ENCODE peak calls at places on chromosomes 13 and 19, in ten cellular contexts. A is Peyer's patch, V is IMR-90, C is lower leg skin, O is breast epithelium, L is H1, P is ovary, T is HepG2, M is heart left ventricle, X is HCT116. Y is an unnamed sample.

GRCh38 chr19:18414504-18415176 is 4.6 kb upstream of the SSBP4 start:
- DNase-seq in A (no peak), L (no peak), X (no peak), C (peak), V (no peak), M (peak), O (no peak), T (no peak), P (peak), Y (peak)

GRCh38 chr13:75129331-75129730 is 352.6 kb downstream of the TBC1D4 start:
- DNase-seq in A (no peak), T (no peak), M (no peak), L (no peak), O (no peak), X (no peak), C (no peak), P (no peak), V (no peak), Y (no peak)

GRCh38 chr19:13881692-13882418 is 4.9 kb downstream of the NANOS3 start:
- DNase-seq in L (no peak), C (no peak), M (peak), P (no peak), X (no peak), T (no peak), O (no peak), V (peak), A (peak), Y (peak)

GRCh38 chr13:43014162-43014561 is 9.2 kb upstream of the DNAJC15 start:
- DNase-seq in T (no peak), V (no peak), P (no peak), A (no peak), M (no peak), O (no peak), L (no peak), C (no peak), X (no peak), Y (no peak)

GRCh38 chr13:100875392-100876043 is 200.9 kb upstream of the TMTC4 start:
- DNase-seq in X (no peak), A (no peak), P (no peak), C (no peak), O (no peak), T (no peak), L (no peak), V (peak), M (no peak), Y (no peak)

GRCh38 chr13:110018009-110018408 is 231.6 kb upstream of the IRS2 start:
- DNase-seq in C (no peak), T (no peak), V (peak), A (no peak), P (no peak), M (no peak), O (no peak), L (no peak), X (no peak), Y (no peak)

GRCh38 chr19:2047449-2048103 is 3.5 kb downstream of the MKNK2 start:
- DNase-seq in V (no peak), X (no peak), A (no peak), C (peak), O (no peak), P (peak), L (no peak), T (no peak), M (peak), Y (peak)

GRCh38 chr19:51394045-51394836 is 3.9 kb upstream of the C19orf84 start:
- DNase-seq in X (peak), L (peak), A (peak), C (peak), V (peak), O (peak), M (peak), P (peak), T (peak), Y (peak)

GRCh38 chr13:59950201-59950730 is 213.5 kb downstream of the DIAPH3 start:
- DNase-seq in X (no peak), L (no peak), M (no peak), P (no peak), T (no peak), V (peak), C (no peak), O (no peak), A (no peak), Y (no peak)

GRCh38 chr19:14611051-14611450 is 28.2 kb downstream of the CLEC17A start:
- DNase-seq in L (no peak), A (no peak), P (no peak), M (no peak), V (no peak), O (no peak), T (no peak), C (no peak), X (no peak), Y (no peak)

GRCh38 chr13:83618966-83619365 is 263.3 kb downstream of the SLITRK1 start:
- DNase-seq in T (no peak), V (no peak), O (no peak), M (no peak), A (no peak), L (no peak), P (no peak), X (peak), C (no peak), Y (no peak)

GRCh38 chr13:111389621-111390521 is 69.4 kb downstream of the TEX29 start:
- DNase-seq in L (no peak), M (no peak), P (no peak), C (no peak), X (no peak), T (no peak), V (no peak), A (no peak), O (no peak), Y (no peak)

GRCh38 chr19:42683917-42684513 is 56.3 kb downstream of the PSG3 start:
- DNase-seq in C (no peak), A (no peak), O (no peak), L (peak), M (no peak), P (no peak), X (peak), V (peak), T (peak), Y (no peak)

GRCh38 chr13:111491659-111492058 is 171.2 kb downstream of the TEX29 start:
- DNase-seq in V (no peak), O (peak), P (no peak), T (no peak), A (no peak), M (no peak), C (no peak), X (no peak), L (no peak), Y (no peak)

GRCh38 chr19:42270346-42271044 is 1.4 kb downstream of the CIC start:
- DNase-seq in A (peak), T (no peak), V (no peak), P (peak), M (no peak), X (no peak), C (no peak), O (no peak), L (no peak), Y (peak)

GRCh38 chr19:18610245-18610555 is 2.5 kb upstream of the TMEM59L start:
- DNase-seq in T (no peak), O (no peak), P (no peak), X (no peak), V (no peak), L (no peak), A (no peak), C (no peak), M (no peak), Y (no peak)

GRCh38 chr13:111325941-111326620 is 5.6 kb downstream of the TEX29 start:
- DNase-seq in M (no peak), O (no peak), L (no peak), V (no peak), P (no peak), C (no peak), A (no peak), X (no peak), T (no peak), Y (no peak)

GRCh38 chr13:74128171-74128767 is 5.9 kb downstream of the KLF12 start:
- DNase-seq in O (no peak), C (no peak), X (no peak), V (peak), P (no peak), T (peak), L (no peak), A (no peak), M (no peak), Y (no peak)

GRCh38 chr13:32432856-32433255 is 4.9 kb upstream of the N4BP2L1 start:
- DNase-seq in P (no peak), X (no peak), C (peak), L (no peak), T (peak), A (no peak), M (no peak), O (no peak), V (no peak), Y (no peak)

GRCh38 chr13:92530364-92530763 is 696.2 kb upstream of the GPC6 start:
- DNase-seq in X (no peak), A (no peak), P (no peak), O (no peak), T (no peak), C (no peak), M (no peak), V (peak), L (no peak), Y (no peak)

GRCh38 chr13:38897521-38897920 is 93.1 kb downstream of the STOML3 start:
- DNase-seq in V (no peak), T (no peak), L (no peak), O (no peak), A (no peak), M (no peak), X (no peak), P (no peak), C (no peak), Y (no peak)

GRCh38 chr19:5205937-5206750 is 134.5 kb downstream of the PTPRS start:
- DNase-seq in O (no peak), L (no peak), A (no peak), T (no peak), P (no peak), M (no peak), C (no peak), X (no peak), V (no peak), Y (no peak)
- TF ChIP-seq POLR2A in O (no peak), L (no peak), A (no peak), T (no peak), P (no peak), M (no peak), C (no peak), X (no peak), V (no peak), Y (no peak)

GRCh38 chr19:29645911-29646310 is 19.4 kb upstream of the PLEKHF1 start:
- DNase-seq in T (peak), A (no peak), P (peak), L (no peak), X (no peak), C (peak), O (peak), V (peak), M (peak), Y (no peak)
- H3K4me3 ChIP-seq in T (no peak), A (no peak), P (no peak), L (peak), X (no peak), C (no peak), O (no peak), V (no peak), M (no peak), Y (no peak)

GRCh38 chr13:33466262-33466661 is 180.7 kb upstream of the STARD13 start:
- DNase-seq in A (no peak), X (no peak), T (no peak), V (no peak), P (no peak), L (no peak), O (no peak), M (no peak), C (no peak), Y (no peak)
- TF ChIP-seq CTCF in A (no peak), X (peak), T (no peak), V (no peak), P (no peak), L (no peak), O (no peak), M (no peak), C (no peak), Y (no peak)

GRCh38 chr19:46107371-46107770 is 17.1 kb downstream of the IGFL3 start:
- DNase-seq in O (no peak), L (no peak), X (no peak), M (no peak), T (no peak), C (no peak), V (peak), A (no peak), P (no peak), Y (no peak)
- TF ChIP-seq POLR2A in O (no peak), L (no peak), X (no peak), M (no peak), T (no peak), C (no peak), V (no peak), A (no peak), P (no peak), Y (no peak)

GRCh38 chr19:48633148-48634035 is 3.8 kb downstream of the DBP start:
- DNase-seq in P (peak), V (no peak), O (no peak), X (no peak), T (no peak), M (no peak), L (no peak), A (no peak), C (no peak), Y (no peak)
- H3K4me3 ChIP-seq in P (no peak), V (no peak), O (peak), X (peak), T (no peak), M (no peak), L (no peak), A (no peak), C (no peak), Y (no peak)

Y was measured in right lobe of liver.